ENCODE peak calls at places on chromosomes 4 and X, in eight cellular contexts. V is astrocyte, L is H1, Q is PC-9, H is H9, B is tibial artery, I is colonic mucosa, Z is uterus. J is an unnamed sample. For H3K27me3, the result is how much of the 10 kb centered on the place peaks cover.

GRCh38 chr4:98601719-98602118 is 56.7 kb downstream of the TSPAN5 start:
- DNase-seq in V (peak), L (no peak), Q (no peak), H (no peak), B (no peak), I (no peak), Z (no peak), J (no peak)

GRCh38 chr4:167883271-167883670 is 209.1 kb upstream of the ANXA10 start:
- DNase-seq in V (peak), L (no peak), Q (no peak), H (no peak), B (no peak), I (no peak), Z (no peak), J (no peak)

GRCh38 chr4:21529214-21529613 is 419.4 kb downstream of the KCNIP4 start:
- DNase-seq in V (no peak), L (no peak), Q (no peak), H (no peak), B (no peak), I (no peak), Z (no peak), J (no peak)

GRCh38 chr4:85556293-85556692 is 81.3 kb downstream of the ARHGAP24 start:
- DNase-seq in V (no peak), L (no peak), Q (no peak), H (no peak), B (no peak), I (no peak), Z (no peak), J (no peak)

GRCh38 chr4:119897260-119897659 is 169.4 kb downstream of the MAD2L1 start:
- DNase-seq in V (no peak), L (no peak), Q (no peak), H (no peak), B (no peak), I (no peak), Z (no peak), J (no peak)

GRCh38 chr4:107018336-107018735 is 17.8 kb downstream of the DKK2 start:
- DNase-seq in V (no peak), L (no peak), Q (no peak), H (no peak), B (no peak), I (no peak), Z (no peak), J (no peak)

GRCh38 chr4:46937493-46937892 is 28.4 kb upstream of the COX7B2 start:
- DNase-seq in V (peak), L (no peak), Q (peak), H (no peak), B (no peak), I (no peak), Z (no peak), J (no peak)

GRCh38 chrX:139820358-139820984 is 112.4 kb downstream of the ATP11C start:
- DNase-seq in V (no peak), L (no peak), Q (no peak), H (no peak), B (no peak), I (no peak), Z (no peak), J (no peak)

GRCh38 chr4:12924253-12924652 is 559.9 kb downstream of the RAB28 start:
- DNase-seq in V (no peak), L (no peak), Q (no peak), H (no peak), B (no peak), I (no peak), Z (no peak), J (no peak)

GRCh38 chrX:24561121-24561520 is 86.0 kb downstream of the PCYT1B start:
- DNase-seq in V (no peak), L (no peak), Q (no peak), H (no peak), B (no peak), I (no peak), Z (no peak), J (no peak)

GRCh38 chrX:125420809-125421208 is 101.1 kb downstream of the TEX13C start:
- DNase-seq in V (no peak), L (no peak), Q (no peak), H (no peak), B (no peak), I (no peak), Z (no peak), J (no peak)

GRCh38 chr4:52659722-52660261 is 691 bp upstream of the USP46 start:
- DNase-seq in V (no peak), L (no peak), Q (no peak), H (no peak), B (peak), I (peak), Z (peak), J (peak)

GRCh38 chr4:113534698-113535097 is 226.8 kb downstream of the CAMK2D start:
- DNase-seq in V (peak), L (no peak), Q (no peak), H (no peak), B (no peak), I (no peak), Z (no peak), J (no peak)

GRCh38 chr4:104752337-104752736 is 257.6 kb upstream of the CXXC4 start:
- DNase-seq in V (peak), L (no peak), Q (no peak), H (no peak), B (no peak), I (no peak), Z (no peak), J (no peak)

GRCh38 chrX:132802033-132802432 is 156.4 kb downstream of the HS6ST2 start:
- DNase-seq in V (no peak), L (no peak), Q (no peak), H (no peak), B (no peak), I (no peak), Z (no peak), J (no peak)

GRCh38 chr4:37803348-37803973 is 23.0 kb upstream of the PGM2 start:
- DNase-seq in V (peak), L (no peak), Q (peak), H (no peak), B (no peak), I (no peak), Z (no peak), J (no peak)

GRCh38 chr4:133157460-133158160 is 8.5 kb downstream of the PCDH10 start:
- DNase-seq in V (no peak), L (no peak), Q (no peak), H (no peak), B (no peak), I (no peak), Z (no peak), J (no peak)

GRCh38 chr4:42347076-42347475 is 50.2 kb upstream of the SHISA3 start:
- DNase-seq in V (no peak), L (no peak), Q (no peak), H (no peak), B (no peak), I (no peak), Z (no peak), J (no peak)

GRCh38 chr4:119103263-119103662 is 32.4 kb upstream of the MYOZ2 start:
- DNase-seq in V (peak), L (no peak), Q (peak), H (no peak), B (peak), I (peak), Z (no peak), J (no peak)

GRCh38 chr4:158588777-158589176 is 67.1 kb downstream of the RXFP1 start:
- DNase-seq in V (no peak), L (no peak), Q (no peak), H (no peak), B (no peak), I (no peak), Z (no peak), J (no peak)

GRCh38 chrX:111581086-111581485 is 69.6 kb downstream of the SERTM2 start:
- DNase-seq in V (peak), L (no peak), Q (no peak), H (no peak), B (no peak), I (no peak), Z (no peak), J (no peak)

GRCh38 chr4:98516042-98516440 is 142.4 kb downstream of the TSPAN5 start:
- DNase-seq in V (peak), L (no peak), Q (no peak), H (no peak), B (no peak), I (no peak), Z (no peak), J (no peak)

GRCh38 chrX:68647156-68647957 is at the start of gene STARD8:
- DNase-seq in V (peak), L (peak), Q (no peak), H (peak), B (no peak), I (no peak), Z (peak), J (peak)

GRCh38 chr4:38166082-38166481 is 205.9 kb downstream of the PTTG2 start:
- DNase-seq in V (no peak), L (no peak), Q (no peak), H (no peak), B (no peak), I (no peak), Z (no peak), J (no peak)

GRCh38 chr4:184762100-184762499 is 28.2 kb upstream of the CENPU start:
- DNase-seq in V (no peak), L (no peak), Q (no peak), H (no peak), B (no peak), I (no peak), Z (no peak), J (no peak)

GRCh38 chrX:6460893-6461490 is 73.9 kb downstream of the VCX3A start:
- DNase-seq in V (peak), L (no peak), Q (peak), H (no peak), B (no peak), I (no peak), Z (no peak), J (no peak)

GRCh38 chr4:118373614-118374255 is 20.9 kb upstream of the PRSS12 start:
- DNase-seq in V (peak), L (no peak), Q (no peak), H (no peak), B (no peak), I (no peak), Z (no peak), J (no peak)

GRCh38 chr4:13700196-13701140 is 72.9 kb upstream of the BOD1L1 start:
- DNase-seq in V (peak), L (no peak), Q (peak), H (no peak), B (no peak), I (no peak), Z (no peak), J (no peak)

GRCh38 chr4:45036677-45037076 is 310.3 kb upstream of the GNPDA2 start:
- DNase-seq in V (no peak), L (no peak), Q (no peak), H (no peak), B (no peak), I (no peak), Z (no peak), J (no peak)

GRCh38 chr4:75895744-75896314 is 6.4 kb downstream of the PPEF2 start:
- DNase-seq in V (no peak), L (no peak), Q (no peak), H (peak), B (no peak), I (peak), Z (no peak), J (no peak)

GRCh38 chr4:64895031-64895430 is 485.8 kb upstream of the TECRL start:
- DNase-seq in V (no peak), L (no peak), Q (no peak), H (no peak), B (no peak), I (no peak), Z (no peak), J (no peak)

GRCh38 chr4:117637347-117637746 is 396.9 kb upstream of the NDST3 start:
- DNase-seq in V (no peak), L (no peak), Q (no peak), H (no peak), B (no peak), I (no peak), Z (no peak), J (no peak)

GRCh38 chr4:34939073-34939472 is 1305.2 kb downstream of the ARAP2 start:
- DNase-seq in V (no peak), L (no peak), Q (no peak), H (peak), B (no peak), I (no peak), Z (no peak), J (no peak)

GRCh38 chrX:152958047-152958446 is 35.9 kb downstream of the PNMA5 start:
- DNase-seq in V (peak), L (no peak), Q (no peak), H (no peak), B (no peak), I (no peak), Z (no peak), J (no peak)

GRCh38 chr4:169070895-169071218 is 60.8 kb upstream of the CBR4 start:
- DNase-seq in V (peak), L (no peak), Q (peak), H (no peak), B (no peak), I (peak), Z (no peak), J (no peak)

GRCh38 chr4:97270051-97270450 is 873.2 kb downstream of the STPG2 start:
- DNase-seq in V (no peak), L (no peak), Q (no peak), H (no peak), B (no peak), I (no peak), Z (no peak), J (no peak)

GRCh38 chrX:139758809-139759208 is 50.8 kb upstream of the MCF2 start:
- DNase-seq in V (no peak), L (no peak), Q (no peak), H (no peak), B (no peak), I (no peak), Z (no peak), J (no peak)

GRCh38 chr4:106409901-106410889 is 41.6 kb upstream of the GIMD1 start:
- DNase-seq in V (no peak), L (no peak), Q (no peak), H (peak), B (no peak), I (no peak), Z (no peak), J (no peak)

GRCh38 chr4:154416183-154416543 is 75.4 kb downstream of the DCHS2 start:
- DNase-seq in V (no peak), L (no peak), Q (no peak), H (peak), B (no peak), I (peak), Z (peak), J (no peak)
- TF ChIP-seq CTCF in V (no peak), L (no peak), Q (no peak), H (peak), B (no peak), I (no peak), Z (no peak), J (no peak)

DNA sequence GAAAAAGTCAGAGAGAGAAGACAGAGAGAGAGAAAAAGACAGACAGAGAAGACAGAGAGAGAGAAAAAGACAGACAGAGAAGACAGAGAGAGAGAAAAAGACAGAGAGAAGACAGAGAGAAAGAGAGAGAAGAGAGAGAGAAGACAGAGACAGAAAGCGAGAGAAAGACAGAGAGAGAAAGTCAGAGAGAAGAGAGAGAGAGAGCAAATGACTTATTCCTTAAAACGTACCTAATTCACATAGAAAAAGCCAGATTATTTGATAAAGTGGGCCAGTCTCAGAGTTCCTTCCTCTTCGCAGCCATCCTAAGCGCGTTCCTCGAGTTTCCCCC is 7.4 kb upstream of the SHOX start:
- DNase-seq in V (no peak), L (no peak), Q (no peak), H (no peak), B (no peak), I (no peak), Z (no peak), J (no peak)
- H3K27me3 ChIP-seq in V (under half), L (half or more), Q (under half), H (half or more), B (half or more), I (under half), Z (under half), J (under half)

DNA sequence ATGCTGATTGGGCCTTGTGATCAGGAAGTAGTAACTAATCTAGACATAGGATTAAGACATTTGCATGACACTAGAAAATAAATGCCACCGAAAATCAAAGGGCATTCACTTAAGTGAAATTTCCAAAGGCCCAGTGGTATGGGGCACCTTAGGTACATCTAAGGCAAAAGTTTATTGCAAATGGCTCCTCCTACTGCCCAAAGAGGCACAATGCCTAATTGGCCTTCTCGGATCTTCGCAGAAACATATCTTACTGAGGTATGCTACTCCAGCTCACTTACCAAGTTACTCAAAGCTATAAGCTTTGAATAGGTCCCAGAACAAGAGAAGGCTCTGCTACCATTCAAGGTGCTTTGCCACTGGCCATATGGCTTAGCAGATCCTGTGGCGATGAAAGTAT is 174.8 kb upstream of the CXCL13 start:
- DNase-seq in V (no peak), L (no peak), Q (no peak), H (no peak), B (no peak), I (no peak), Z (no peak), J (no peak)
- TF ChIP-seq CTCF in V (no peak), L (peak), Q (no peak), H (peak), B (no peak), I (no peak), Z (no peak), J (no peak)

DNA sequence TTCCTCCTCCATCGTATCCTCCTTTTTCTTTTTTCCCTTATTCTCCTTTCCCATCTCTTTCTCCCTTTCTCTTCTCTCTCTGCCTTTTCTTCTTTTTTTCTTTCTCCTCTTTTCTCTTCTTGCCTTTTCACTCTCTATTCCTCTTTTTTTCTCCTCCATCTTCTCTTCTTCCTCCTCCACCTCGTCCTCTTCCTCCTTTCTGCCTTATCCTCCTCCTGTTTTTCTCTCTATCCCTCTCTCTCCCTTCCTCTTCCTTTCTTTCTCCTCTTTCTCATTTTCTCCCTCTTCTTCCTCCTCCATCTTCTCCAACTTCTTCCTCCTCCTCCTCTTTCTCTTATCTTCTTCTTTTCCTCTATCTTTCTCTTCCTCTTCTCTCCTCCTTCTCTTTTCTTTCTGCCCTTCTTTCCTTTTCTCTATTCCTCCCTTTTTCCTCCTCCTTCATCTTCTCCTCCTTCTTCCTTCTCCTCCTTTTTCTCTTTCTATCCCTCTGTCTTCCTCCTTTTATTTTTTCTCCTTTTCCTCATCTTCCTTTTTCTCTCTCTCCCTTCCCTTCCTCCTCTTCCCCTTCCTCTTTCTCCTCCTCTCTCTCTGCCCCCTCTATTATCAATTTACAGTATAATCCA is 269.1 kb downstream of the DHRSX start:
- DNase-seq in V (no peak), L (no peak), Q (no peak), H (no peak), B (no peak), I (no peak), Z (no peak), J (no peak)
- H3K27me3 ChIP-seq in V (under half), L (under half), Q (under half), H (under half), B (under half), I (under half), Z (under half), J (under half)

DNA sequence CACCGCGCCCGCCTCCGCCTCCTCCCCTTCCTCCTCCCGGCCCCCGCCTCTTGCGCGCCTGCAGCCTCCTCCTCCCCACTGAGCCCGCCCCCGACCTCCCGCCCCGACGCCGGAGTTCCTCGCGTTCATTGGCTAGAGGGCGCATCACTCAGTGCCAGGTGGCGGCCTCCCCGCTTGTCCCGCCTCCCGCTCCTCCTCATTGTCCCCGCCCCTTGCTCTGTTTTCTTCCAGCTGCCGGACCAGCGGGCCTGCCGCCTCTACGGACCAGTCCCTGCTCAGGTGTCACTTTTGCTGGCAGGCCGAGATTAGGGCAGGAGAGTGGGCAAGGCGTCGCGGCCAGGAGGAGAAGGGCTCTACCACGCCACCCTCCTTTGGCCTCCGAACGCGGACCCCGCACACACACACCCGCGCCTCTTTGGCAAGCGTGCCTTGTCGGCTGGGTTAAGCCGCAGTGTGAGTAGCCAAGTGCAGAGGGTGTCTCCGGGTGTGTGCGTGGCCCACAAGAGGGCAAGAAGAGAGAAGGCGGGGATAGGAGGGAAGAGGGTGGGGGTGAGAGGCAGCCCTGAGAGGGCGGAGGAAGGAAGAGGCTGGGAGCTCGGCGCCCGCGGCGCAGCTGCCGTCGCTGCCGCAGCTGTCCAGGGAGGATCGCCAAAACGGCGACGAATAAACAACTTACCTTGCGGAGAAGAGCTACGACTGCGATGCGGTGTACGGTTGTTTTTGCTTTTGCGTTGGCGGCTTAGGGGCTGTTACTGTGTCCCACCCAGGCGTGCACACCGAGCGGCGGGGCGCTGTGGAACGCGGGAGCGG is 436 bp upstream of the PPP3CA start:
- DNase-seq in V (peak), L (peak), Q (peak), H (peak), B (peak), I (peak), Z (peak), J (peak)
- TF ChIP-seq CTCF in V (no peak), L (no peak), Q (no peak), H (no peak), B (peak), I (no peak), Z (peak), J (peak)

GRCh38 chrX:154802838-154803410 is 2.4 kb downstream of the MPP1 start:
- DNase-seq in V (no peak), L (no peak), Q (no peak), H (no peak), B (no peak), I (no peak), Z (no peak), J (no peak)

GRCh38 chrX:154797006-154797405 is 8.3 kb downstream of the MPP1 start:
- DNase-seq in V (peak), L (no peak), Q (no peak), H (no peak), B (no peak), I (no peak), Z (no peak), J (no peak)

GRCh38 chrX:154800508-154801207 is 4.6 kb downstream of the MPP1 start:
- DNase-seq in V (no peak), L (no peak), Q (no peak), H (no peak), B (no peak), I (no peak), Z (no peak), J (no peak)

GRCh38 chrX:154804564-154804956 is 725 bp downstream of the MPP1 start:
- DNase-seq in V (no peak), L (no peak), Q (no peak), H (no peak), B (no peak), I (no peak), Z (no peak), J (no peak)

GRCh38 chrX:154799554-154800348 is 5.5 kb downstream of the MPP1 start:
- DNase-seq in V (peak), L (no peak), Q (peak), H (no peak), B (no peak), I (peak), Z (no peak), J (no peak)
- H3K27me3 ChIP-seq in V (under half), L (under half), Q (under half), H (under half), B (under half), I (under half), Z (under half), J (under half)